ENCODE peak calls at places on chromosomes 5 and 9, in ten cellular contexts. S is GM04504; Y is GM23338; H is CD8-positive, alpha-beta memory T cell; D is GM13977; Q is HTR-8/SVneo; V is Daoy; U is stimulated activated CD8-positive, alpha-beta memory T cell treated with anti-CD3 and anti-CD28 coated beads, Interleukin-15, amount 100 ng/mL, for 24 hours; B is IMR-90; C is chondrocyte. N is an unnamed sample.

GRCh38 chr5:139494832-139495231 is 12.3 kb upstream of the STING1 start:
- DNase-seq in S (no peak), U (no peak), B (peak; percentile 58), Q (no peak), D (no peak), H (no peak), Y (no peak), V (no peak), C (no peak), N (no peak)

GRCh38 chr5:72427016-72427415 is 80.2 kb downstream of the ZNF366 start:
- DNase-seq in H (no peak), B (no peak), S (no peak), C (no peak), V (no peak), Y (no peak), D (no peak), Q (no peak), U (no peak), N (no peak)

GRCh38 chr5:115455241-115455640 is 89.3 kb downstream of the FEM1C start:
- DNase-seq in B (peak; percentile 85), C (no peak), Y (no peak), D (no peak), U (no peak), Q (peak; percentile 21), H (no peak), V (peak; percentile 58), S (no peak), N (no peak)

GRCh38 chr9:18189876-18190670 is 283.9 kb upstream of the ADAMTSL1 start:
- DNase-seq in B (peak; percentile 38), Q (no peak), D (no peak), U (no peak), C (no peak), H (no peak), V (no peak), Y (no peak), S (no peak), N (no peak)

GRCh38 chr9:79572891-79573696 is 1.3 kb downstream of the TLE4 start:
- DNase-seq in H (peak; percentile 54), C (peak; percentile 82), U (peak; percentile 32), Q (no peak), B (no peak), V (peak; percentile 53), Y (peak; percentile 47), S (no peak), D (peak; percentile 66), N (peak; percentile 46)

GRCh38 chr9:136626066-136626725 is 36.5 kb upstream of the EGFL7 start:
- DNase-seq in S (no peak), B (no peak), C (no peak), V (no peak), U (no peak), Y (no peak), Q (no peak), D (no peak), H (no peak), N (no peak)

GRCh38 chr5:41296066-41296465 is 82.7 kb upstream of the C6 start:
- DNase-seq in C (no peak), Q (no peak), U (no peak), S (no peak), D (no peak), Y (no peak), V (no peak), H (no peak), B (no peak), N (no peak)

GRCh38 chr5:111348659-111349058 is 124.5 kb downstream of the CAMK4 start:
- DNase-seq in S (no peak), V (no peak), Y (no peak), H (no peak), C (no peak), D (no peak), B (peak; percentile 22), U (no peak), Q (no peak), N (no peak)

GRCh38 chr9:76542360-76542759 is 83.4 kb downstream of the GCNT1 start:
- DNase-seq in V (peak; percentile 39), Y (peak; percentile 7), Q (no peak), B (no peak), D (no peak), S (no peak), U (no peak), H (no peak), C (no peak), N (no peak)

GRCh38 chr9:19999491-20000057 is 210.7 kb upstream of the SLC24A2 start:
- DNase-seq in B (peak; percentile 87), D (peak; percentile 23), H (no peak), U (no peak), V (peak; percentile 79), Y (no peak), Q (peak; percentile 34), C (no peak), S (peak; percentile 55), N (no peak)

GRCh38 chr5:56075361-56075760 is 80.6 kb upstream of the IL6ST start:
- DNase-seq in Y (no peak), S (peak; percentile 80), C (no peak), U (no peak), B (peak; percentile 52), V (no peak), Q (no peak), H (no peak), D (no peak), N (no peak)

GRCh38 chr5:63125862-63126261 is 547.2 kb downstream of the LRRC70 start:
- DNase-seq in V (no peak), Y (peak; percentile 62), B (peak; percentile 33), H (no peak), U (no peak), Q (peak; percentile 3), C (no peak), D (no peak), S (no peak), N (no peak)

GRCh38 chr5:147481376-147481775 is 28.5 kb downstream of the DPYSL3 start:
- DNase-seq in V (peak; percentile 87), U (no peak), Q (no peak), B (peak; percentile 88), H (no peak), D (no peak), S (no peak), C (no peak), Y (no peak), N (no peak)

GRCh38 chr9:95004452-95005275 is 278.2 kb downstream of the AOPEP start:
- DNase-seq in Y (peak; percentile 73), D (peak; percentile 81), V (peak; percentile 71), Q (no peak), S (no peak), U (no peak), C (no peak), H (no peak), B (no peak), N (peak; percentile 44)

GRCh38 chr9:68595868-68596267 is 55.2 kb upstream of the TMEM252 start:
- DNase-seq in Y (no peak), S (no peak), V (no peak), D (no peak), B (no peak), U (no peak), C (no peak), Q (no peak), H (no peak), N (no peak)

GRCh38 chr5:3701694-3702093 is 106.1 kb downstream of the IRX1 start:
- DNase-seq in D (no peak), U (no peak), H (no peak), S (no peak), Y (no peak), C (no peak), B (no peak), V (no peak), Q (no peak), N (no peak)

GRCh38 chr5:68289576-68289975 is 74.0 kb downstream of the PIK3R1 start:
- DNase-seq in Q (no peak), Y (no peak), D (peak; percentile 18), U (no peak), C (no peak), B (no peak), S (no peak), V (no peak), H (no peak), N (no peak)

GRCh38 chr9:91436841-91437240 is 13.2 kb upstream of the NFIL3 start:
- DNase-seq in H (no peak), V (no peak), U (no peak), B (no peak), Y (no peak), C (no peak), D (no peak), S (no peak), Q (no peak), N (no peak)

GRCh38 chr5:38104497-38105230 is 153.7 kb upstream of the EGFLAM start:
- DNase-seq in Q (peak; percentile 64), S (no peak), V (peak; percentile 9), Y (peak; percentile 90), C (no peak), D (no peak), U (no peak), H (no peak), B (no peak), N (no peak)

GRCh38 chr9:135536166-135536565 is 9.8 kb upstream of the OBP2A start:
- DNase-seq in C (no peak), U (no peak), H (no peak), S (peak; percentile 33), V (peak; percentile 72), D (no peak), B (peak; percentile 34), Y (no peak), Q (no peak), N (no peak)

GRCh38 chr9:14585730-14586473 is 107.3 kb downstream of the ZDHHC21 start:
- DNase-seq in S (no peak), B (no peak), C (no peak), U (no peak), V (no peak), Y (no peak), Q (no peak), H (no peak), D (peak; percentile 64), N (no peak)

GRCh38 chr9:94056442-94056974 is 27.8 kb upstream of the PTPDC1 start:
- DNase-seq in Y (no peak), B (peak; percentile 76), S (peak; percentile 66), H (no peak), D (no peak), V (no peak), U (no peak), Q (no peak), C (no peak), N (no peak)

GRCh38 chr9:114972510-114972909 is 42.1 kb upstream of the TNFSF8 start:
- DNase-seq in H (no peak), Y (no peak), B (no peak), Q (no peak), S (no peak), U (no peak), C (no peak), V (no peak), D (no peak), N (no peak)

GRCh38 chr9:98929096-98929495 is 14.6 kb upstream of the COL15A1 start:
- DNase-seq in S (no peak), C (no peak), Q (no peak), Y (no peak), D (no peak), U (no peak), B (peak; percentile 83), V (peak; percentile 35), H (no peak), N (no peak)

GRCh38 chr9:36470891-36471290 is 70.8 kb upstream of the RNF38 start:
- DNase-seq in D (peak; percentile 77), U (no peak), B (peak; percentile 71), H (peak; percentile 58), C (no peak), Q (peak; percentile 63), Y (no peak), S (peak; percentile 43), V (peak; percentile 87), N (peak; percentile 55)

GRCh38 chr9:121640076-121640475 is 11.4 kb upstream of the DAB2IP start:
- DNase-seq in Y (peak; percentile 81), D (peak; percentile 57), H (no peak), C (no peak), B (peak; percentile 17), V (peak; percentile 60), Q (peak; percentile 50), U (peak; percentile 12), S (no peak), N (no peak)

GRCh38 chr5:161305601-161306000 is 240.9 kb downstream of the GABRB2 start:
- DNase-seq in U (no peak), C (no peak), D (no peak), V (no peak), B (no peak), S (no peak), H (no peak), Q (no peak), Y (no peak), N (no peak)

GRCh38 chr9:136577941-136578619 is 32.2 kb upstream of the NOTCH1 start:
- DNase-seq in S (no peak), C (no peak), Q (no peak), Y (no peak), D (no peak), V (peak; percentile 41), B (no peak), H (no peak), U (no peak), N (no peak)

N was measured in T-helper 1 cell.